ENCODE peak calls at places on chromosomes 4 and X, in six cellular contexts. One of them, this sample, is unnamed.

GRCh38 chr4:10832989-10833635 is 148.5 kb upstream of the CLNK start:
- DNase-seq in iPS DF 6.9: no peak
- DNase-seq in suprapubic skin: no peak
- DNase-seq in mucosa of descending colon: no peak
- DNase-seq in A673: no peak
- DNase-seq in brain microvascular endothelial cell: no peak
- DNase-seq in this sample: no peak

GRCh38 chrX:45445745-45446412 is 245.2 kb upstream of the DIPK2B start:
- DNase-seq in mucosa of descending colon: no peak
- DNase-seq in suprapubic skin: no peak
- DNase-seq in iPS DF 6.9: no peak
- DNase-seq in brain microvascular endothelial cell: peak; percentile 45
- DNase-seq in A673: peak; percentile 44
- DNase-seq in this sample: no peak

GRCh38 chr4:26459054-26459755 is 31.1 kb downstream of the CCKAR start:
- DNase-seq in mucosa of descending colon: no peak
- DNase-seq in suprapubic skin: no peak
- DNase-seq in iPS DF 6.9: peak; percentile 13
- DNase-seq in A673: peak; percentile 77
- DNase-seq in brain microvascular endothelial cell: no peak
- DNase-seq in this sample: no peak

GRCh38 chr4:40915318-40916217 is 165.8 kb downstream of the NSUN7 start:
- DNase-seq in brain microvascular endothelial cell: peak; percentile 47
- DNase-seq in A673: peak; percentile 50
- DNase-seq in mucosa of descending colon: no peak
- DNase-seq in iPS DF 6.9: no peak
- DNase-seq in suprapubic skin: no peak
- DNase-seq in this sample: no peak

GRCh38 chr4:173398251-173398650 is 665 bp downstream of the SCRG1 start:
- DNase-seq in brain microvascular endothelial cell: no peak
- DNase-seq in A673: no peak
- DNase-seq in mucosa of descending colon: no peak
- DNase-seq in iPS DF 6.9: no peak
- DNase-seq in suprapubic skin: no peak
- DNase-seq in this sample: no peak

GRCh38 chr4:187586892-187587291 is 408.7 kb upstream of the ZFP42 start:
- DNase-seq in mucosa of descending colon: no peak
- DNase-seq in A673: no peak
- DNase-seq in suprapubic skin: no peak
- DNase-seq in iPS DF 6.9: no peak
- DNase-seq in brain microvascular endothelial cell: no peak
- DNase-seq in this sample: no peak

GRCh38 chrX:66728818-66729271 is 90.0 kb upstream of the EDA2R start:
- DNase-seq in suprapubic skin: no peak
- DNase-seq in A673: peak; percentile 52
- DNase-seq in mucosa of descending colon: peak; percentile 51
- DNase-seq in brain microvascular endothelial cell: peak; percentile 63
- DNase-seq in iPS DF 6.9: peak; percentile 20
- DNase-seq in this sample: no peak

GRCh38 chr4:77699731-77700210 is 94.2 kb downstream of the CXCL13 start:
- DNase-seq in A673: peak; percentile 1
- DNase-seq in mucosa of descending colon: no peak
- DNase-seq in brain microvascular endothelial cell: peak; percentile 83
- DNase-seq in iPS DF 6.9: peak; percentile 25
- DNase-seq in suprapubic skin: no peak
- DNase-seq in this sample: no peak

GRCh38 chrX:18886344-18887161 is 97.4 kb downstream of the PHKA2 start:
- DNase-seq in iPS DF 6.9: no peak
- DNase-seq in suprapubic skin: peak; percentile 83
- DNase-seq in brain microvascular endothelial cell: peak; percentile 33
- DNase-seq in A673: peak; percentile 78
- DNase-seq in mucosa of descending colon: peak; percentile 82
- DNase-seq in this sample: no peak

GRCh38 chr4:81523672-81524436 is 52.1 kb upstream of the RASGEF1B start:
- DNase-seq in A673: no peak
- DNase-seq in brain microvascular endothelial cell: no peak
- DNase-seq in suprapubic skin: no peak
- DNase-seq in mucosa of descending colon: no peak
- DNase-seq in iPS DF 6.9: no peak
- DNase-seq in this sample: no peak

GRCh38 chr4:44422912-44423311 is 25.7 kb downstream of the KCTD8 start:
- DNase-seq in iPS DF 6.9: no peak
- DNase-seq in A673: no peak
- DNase-seq in mucosa of descending colon: no peak
- DNase-seq in brain microvascular endothelial cell: no peak
- DNase-seq in suprapubic skin: no peak
- DNase-seq in this sample: no peak

GRCh38 chrX:7159132-7159861 is 11.3 kb upstream of the PUDP start:
- DNase-seq in brain microvascular endothelial cell: no peak
- DNase-seq in suprapubic skin: no peak
- DNase-seq in A673: no peak
- DNase-seq in iPS DF 6.9: no peak
- DNase-seq in mucosa of descending colon: no peak
- DNase-seq in this sample: no peak

GRCh38 chr4:135256111-135256510 is 1054.5 kb upstream of the PABPC4L start:
- DNase-seq in iPS DF 6.9: no peak
- DNase-seq in mucosa of descending colon: no peak
- DNase-seq in suprapubic skin: no peak
- DNase-seq in A673: no peak
- DNase-seq in brain microvascular endothelial cell: peak; percentile 24
- DNase-seq in this sample: no peak

GRCh38 chr4:99715286-99715685 is 57.7 kb upstream of the C4orf54 start:
- DNase-seq in suprapubic skin: no peak
- DNase-seq in brain microvascular endothelial cell: no peak
- DNase-seq in A673: no peak
- DNase-seq in mucosa of descending colon: no peak
- DNase-seq in iPS DF 6.9: no peak
- DNase-seq in this sample: no peak

GRCh38 chr4:117957570-117957969 is 76.7 kb upstream of the NDST3 start:
- DNase-seq in suprapubic skin: no peak
- DNase-seq in brain microvascular endothelial cell: no peak
- DNase-seq in mucosa of descending colon: no peak
- DNase-seq in iPS DF 6.9: no peak
- DNase-seq in A673: no peak
- DNase-seq in this sample: no peak

GRCh38 chr4:135120190-135120589 is 918.6 kb upstream of the PABPC4L start:
- DNase-seq in suprapubic skin: no peak
- DNase-seq in mucosa of descending colon: no peak
- DNase-seq in A673: no peak
- DNase-seq in brain microvascular endothelial cell: peak; percentile 35
- DNase-seq in iPS DF 6.9: no peak
- DNase-seq in this sample: no peak

DNA sequence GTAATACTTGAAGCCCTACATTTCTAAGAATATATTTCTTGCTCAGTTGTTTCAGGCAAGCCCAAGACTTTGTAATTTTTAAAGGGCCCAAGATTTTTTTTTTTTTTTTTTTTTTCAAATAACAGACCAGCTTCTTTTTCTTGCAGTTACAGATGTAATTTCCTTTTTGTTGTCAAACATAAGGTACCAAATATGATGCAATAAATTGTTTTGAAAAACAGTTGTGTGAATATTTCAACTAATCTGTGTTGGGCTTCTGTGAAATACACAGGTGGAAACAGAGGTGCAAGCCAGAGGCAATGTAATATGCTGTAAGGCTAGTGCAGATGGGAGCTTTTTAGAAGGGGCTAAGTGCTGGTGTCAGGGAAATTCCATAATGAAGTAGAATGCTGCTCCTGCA is 64.8 kb upstream of the RAB33B start:
- DNase-seq in suprapubic skin: no peak
- DNase-seq in A673: no peak
- DNase-seq in brain microvascular endothelial cell: no peak
- DNase-seq in mucosa of descending colon: no peak
- DNase-seq in iPS DF 6.9: no peak
- DNase-seq in this sample: no peak
- H3K36me3 ChIP-seq in suprapubic skin: peaks cover 64% of the 10 kb centered on the region
- H3K36me3 ChIP-seq in A673: peaks cover 79% of the 10 kb centered on the region
- H3K36me3 ChIP-seq in brain microvascular endothelial cell: peaks cover 18% of the 10 kb centered on the region
- H3K36me3 ChIP-seq in mucosa of descending colon: no peaks in the 10 kb centered on the region
- H3K36me3 ChIP-seq in iPS DF 6.9: no peaks in the 10 kb centered on the region
- H3K36me3 ChIP-seq in this sample: peaks cover 99% of the 10 kb centered on the region

GRCh38 chrX:122418758-122419157 is 765.3 kb upstream of the GRIA3 start:
- DNase-seq in suprapubic skin: no peak
- DNase-seq in mucosa of descending colon: no peak
- DNase-seq in A673: no peak
- DNase-seq in brain microvascular endothelial cell: no peak
- DNase-seq in iPS DF 6.9: no peak
- DNase-seq in this sample: no peak

GRCh38 chrX:122422547-122422946 is 761.5 kb upstream of the GRIA3 start:
- DNase-seq in iPS DF 6.9: no peak
- DNase-seq in brain microvascular endothelial cell: no peak
- DNase-seq in suprapubic skin: no peak
- DNase-seq in mucosa of descending colon: no peak
- DNase-seq in A673: no peak
- DNase-seq in this sample: no peak

GRCh38 chrX:122421434-122422121 is 762.5 kb upstream of the GRIA3 start:
- DNase-seq in suprapubic skin: no peak
- DNase-seq in iPS DF 6.9: no peak
- DNase-seq in brain microvascular endothelial cell: no peak
- DNase-seq in mucosa of descending colon: no peak
- DNase-seq in A673: no peak
- DNase-seq in this sample: no peak
- H3K4me3 ChIP-seq in suprapubic skin: no peak overlapping the region
- H3K4me3 ChIP-seq in iPS DF 6.9: no peak overlapping the region
- H3K4me3 ChIP-seq in brain microvascular endothelial cell: no peak overlapping the region
- H3K4me3 ChIP-seq in mucosa of descending colon: no peak overlapping the region
- H3K4me3 ChIP-seq in A673: no peak overlapping the region
- H3K4me3 ChIP-seq in this sample: no peak overlapping the region

GRCh38 chr4:15907430-15907829 is 31.1 kb downstream of the FGFBP1 start:
- DNase-seq in iPS DF 6.9: no peak
- DNase-seq in mucosa of descending colon: no peak
- DNase-seq in brain microvascular endothelial cell: no peak
- DNase-seq in suprapubic skin: no peak
- DNase-seq in A673: no peak
- DNase-seq in this sample: no peak
- H3K36me3 ChIP-seq in iPS DF 6.9: no peaks in the 10 kb centered on the region
- H3K36me3 ChIP-seq in mucosa of descending colon: no peaks in the 10 kb centered on the region
- H3K36me3 ChIP-seq in brain microvascular endothelial cell: no peaks in the 10 kb centered on the region
- H3K36me3 ChIP-seq in suprapubic skin: no peaks in the 10 kb centered on the region
- H3K36me3 ChIP-seq in A673: no peaks in the 10 kb centered on the region
- H3K36me3 ChIP-seq in this sample: no peaks in the 10 kb centered on the region

GRCh38 chr4:154348657-154349056 is 142.9 kb downstream of the DCHS2 start:
- DNase-seq in A673: no peak
- DNase-seq in mucosa of descending colon: no peak
- DNase-seq in iPS DF 6.9: no peak
- DNase-seq in brain microvascular endothelial cell: no peak
- DNase-seq in suprapubic skin: no peak
- DNase-seq in this sample: no peak
- H3K4me3 ChIP-seq in A673: no peak overlapping the region
- H3K4me3 ChIP-seq in mucosa of descending colon: no peak overlapping the region
- H3K4me3 ChIP-seq in iPS DF 6.9: no peak overlapping the region
- H3K4me3 ChIP-seq in brain microvascular endothelial cell: no peak overlapping the region
- H3K4me3 ChIP-seq in suprapubic skin: no peak overlapping the region
- H3K4me3 ChIP-seq in this sample: no peak overlapping the region

DNA sequence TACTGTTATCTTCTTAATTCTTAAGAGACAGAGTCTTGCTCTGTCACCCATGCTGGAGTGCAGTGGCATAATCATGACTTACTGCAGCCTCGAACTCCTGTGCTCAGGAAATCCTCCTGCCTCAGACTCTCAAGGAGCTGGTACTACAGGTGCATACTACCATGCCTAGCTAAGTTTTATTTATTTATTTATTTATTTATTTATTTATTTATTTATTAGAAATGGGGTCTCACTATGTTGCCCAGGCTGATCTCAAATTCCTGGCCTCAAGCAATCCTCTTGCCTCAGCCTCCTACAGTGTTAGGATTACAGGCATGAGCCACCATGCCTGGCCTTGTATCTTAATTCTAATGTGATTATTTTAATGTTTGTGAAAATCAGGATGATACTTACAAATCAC is 125.6 kb downstream of the THOC2 start:
- DNase-seq in A673: no peak
- DNase-seq in suprapubic skin: no peak
- DNase-seq in mucosa of descending colon: no peak
- DNase-seq in iPS DF 6.9: no peak
- DNase-seq in brain microvascular endothelial cell: no peak
- DNase-seq in this sample: no peak
- H3K36me3 ChIP-seq in A673: peaks cover 6% of the 10 kb centered on the region
- H3K36me3 ChIP-seq in suprapubic skin: no peaks in the 10 kb centered on the region
- H3K36me3 ChIP-seq in mucosa of descending colon: no peaks in the 10 kb centered on the region
- H3K36me3 ChIP-seq in iPS DF 6.9: no peaks in the 10 kb centered on the region
- H3K36me3 ChIP-seq in brain microvascular endothelial cell: no peaks in the 10 kb centered on the region
- H3K36me3 ChIP-seq in this sample: peaks cover 31% of the 10 kb centered on the region

GRCh38 chr4:184270808-184271413 is 53.2 kb upstream of the ENPP6 start:
- DNase-seq in brain microvascular endothelial cell: no peak
- DNase-seq in mucosa of descending colon: no peak
- DNase-seq in A673: no peak
- DNase-seq in iPS DF 6.9: no peak
- DNase-seq in suprapubic skin: no peak
- DNase-seq in this sample: no peak
- H3K4me3 ChIP-seq in brain microvascular endothelial cell: no peak overlapping the region
- H3K4me3 ChIP-seq in mucosa of descending colon: no peak overlapping the region
- H3K4me3 ChIP-seq in A673: no peak overlapping the region
- H3K4me3 ChIP-seq in iPS DF 6.9: no peak overlapping the region
- H3K4me3 ChIP-seq in suprapubic skin: no peak overlapping the region
- H3K4me3 ChIP-seq in this sample: no peak overlapping the region

DNA sequence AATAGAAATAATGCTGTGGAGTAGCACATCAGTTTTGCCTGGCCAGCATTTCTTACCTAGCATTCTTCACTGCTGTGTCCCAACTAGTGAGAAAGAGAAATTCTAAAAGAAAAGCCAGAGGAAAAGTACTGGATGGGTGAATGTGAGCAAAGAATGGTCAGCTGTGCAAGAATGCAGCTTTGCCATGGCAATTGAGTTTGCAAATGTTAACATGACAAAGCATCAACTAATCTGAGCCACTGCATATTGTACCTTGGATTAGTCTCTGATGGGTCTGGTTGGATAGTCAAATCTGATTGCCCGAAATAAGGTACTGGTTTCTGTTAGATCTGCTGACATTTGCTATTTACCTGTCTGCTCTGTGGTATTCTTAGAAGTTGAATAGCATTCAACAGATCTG is 38.7 kb downstream of the ADD1 start:
- DNase-seq in A673: no peak
- DNase-seq in brain microvascular endothelial cell: no peak
- DNase-seq in iPS DF 6.9: no peak
- DNase-seq in mucosa of descending colon: no peak
- DNase-seq in suprapubic skin: no peak
- DNase-seq in this sample: no peak
- H3K36me3 ChIP-seq in A673: peaks cover 50% of the 10 kb centered on the region
- H3K36me3 ChIP-seq in brain microvascular endothelial cell: peaks cover 36% of the 10 kb centered on the region
- H3K36me3 ChIP-seq in iPS DF 6.9: peaks cover under 1% of the 10 kb centered on the region
- H3K36me3 ChIP-seq in mucosa of descending colon: no peaks in the 10 kb centered on the region
- H3K36me3 ChIP-seq in suprapubic skin: peaks cover 61% of the 10 kb centered on the region
- H3K36me3 ChIP-seq in this sample: peaks cover 45% of the 10 kb centered on the region

DNA sequence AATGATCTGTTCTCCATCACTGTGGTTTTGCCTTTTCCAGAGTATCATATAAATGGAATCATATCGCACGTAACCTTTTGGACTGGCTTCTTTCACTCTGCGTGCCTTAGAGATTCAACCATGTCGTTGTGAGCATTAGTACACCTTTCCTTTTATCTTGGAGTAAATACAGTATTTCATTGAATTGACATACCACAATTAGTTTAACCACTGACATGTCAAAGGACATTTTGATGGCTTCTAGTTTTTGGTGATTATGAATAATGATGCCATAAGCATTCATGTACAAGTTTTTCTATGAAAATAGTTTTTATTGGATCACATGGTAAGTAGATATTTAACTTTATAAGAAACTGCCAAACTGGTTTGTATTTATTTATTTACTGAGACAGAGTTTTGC is 35.2 kb downstream of the DDX3X start:
- DNase-seq in A673: no peak
- DNase-seq in mucosa of descending colon: no peak
- DNase-seq in brain microvascular endothelial cell: no peak
- DNase-seq in suprapubic skin: no peak
- DNase-seq in iPS DF 6.9: no peak
- DNase-seq in this sample: no peak
- H3K4me3 ChIP-seq in A673: no peak overlapping the region
- H3K4me3 ChIP-seq in mucosa of descending colon: no peak overlapping the region
- H3K4me3 ChIP-seq in brain microvascular endothelial cell: no peak overlapping the region
- H3K4me3 ChIP-seq in suprapubic skin: no peak overlapping the region
- H3K4me3 ChIP-seq in iPS DF 6.9: no peak overlapping the region
- H3K4me3 ChIP-seq in this sample: no peak overlapping the region

This sample was measured in SK-N-MC.